ENCODE peak calls at places on chromosomes 11 and 22, in four cellular contexts. I is AG04449, W is thoracic aorta, A is GM06990. N is an unnamed sample.

GRCh38 chr11:36239636-36240035 is 49.6 kb downstream of the COMMD9 start:
- DNase-seq in I (no peak), W (no peak), A (no peak), N (no peak)

GRCh38 chr11:19853016-19853415 is 140.4 kb downstream of the NAV2 start:
- DNase-seq in I (no peak), W (no peak), A (no peak), N (no peak)

GRCh38 chr11:115701284-115701875 is 197.2 kb upstream of the CADM1 start:
- DNase-seq in I (no peak), W (no peak), A (no peak), N (no peak)

GRCh38 chr11:134261626-134262488 is 8.5 kb downstream of the ACAD8 start:
- DNase-seq in I (no peak), W (no peak), A (no peak), N (no peak)

GRCh38 chr11:130653838-130654601 is 205.6 kb downstream of the ADAMTS15 start:
- DNase-seq in I (no peak), W (peak; percentile 69), A (no peak), N (no peak)

GRCh38 chr11:19598456-19598855 is 114.2 kb upstream of the NAV2 start:
- DNase-seq in I (no peak), W (no peak), A (no peak), N (no peak)

GRCh38 chr11:74388678-74389327 is 9.4 kb downstream of the PGM2L1 start:
- DNase-seq in I (no peak), W (peak; percentile 19), A (peak; percentile 7), N (no peak)

GRCh38 chr11:122673706-122674105 is 18.2 kb downstream of the UBASH3B start:
- DNase-seq in I (no peak), W (no peak), A (no peak), N (no peak)

GRCh38 chr11:110468095-110468494 is 38.3 kb downstream of the FDX1 start:
- DNase-seq in I (no peak), W (no peak), A (no peak), N (no peak)

GRCh38 chr11:20458905-20459632 is 71.6 kb downstream of the PRMT3 start:
- DNase-seq in I (no peak), W (no peak), A (no peak), N (no peak)

GRCh38 chr11:91326751-91327150 is 897.9 kb upstream of the FAT3 start:
- DNase-seq in I (no peak), W (no peak), A (no peak), N (no peak)

GRCh38 chr11:71988050-71988449 is 10.7 kb upstream of the IL18BP start:
- DNase-seq in I (peak; percentile 44), W (no peak), A (no peak), N (peak; percentile 81)

GRCh38 chr22:25827415-25827814 is 85.4 kb downstream of the MYO18B start:
- DNase-seq in I (no peak), W (no peak), A (no peak), N (no peak)

GRCh38 chr11:32290783-32291182 is 144.6 kb downstream of the WT1 start:
- DNase-seq in I (no peak), W (no peak), A (no peak), N (no peak)

GRCh38 chr11:11173316-11174025 is 179.6 kb downstream of the CSNK2A3 start:
- DNase-seq in I (no peak), W (no peak), A (no peak), N (no peak)

GRCh38 chr11:3060436-3061025 is 3.3 kb upstream of the CARS1 start:
- DNase-seq in I (no peak), W (no peak), A (no peak), N (no peak)

GRCh38 chr11:2651826-2652237 is 48.0 kb downstream of the KCNQ1OT1 start:
- DNase-seq in I (no peak), W (no peak), A (no peak), N (no peak)

GRCh38 chr11:61489833-61490585 is 18.5 kb upstream of the LRRC10B start:
- DNase-seq in I (no peak), W (no peak), A (no peak), N (no peak)

GRCh38 chr11:63616953-63617352 is 2.7 kb upstream of the PLAAT3 start:
- DNase-seq in I (no peak), W (no peak), A (no peak), N (no peak)

GRCh38 chr22:27873476-27873875 is 45.6 kb downstream of the PITPNB start:
- DNase-seq in I (no peak), W (no peak), A (no peak), N (no peak)

GRCh38 chr11:65430406-65431217 is 8.0 kb downstream of the NEAT1 start:
- DNase-seq in I (no peak), W (no peak), A (no peak), N (no peak)

GRCh38 chr11:23041104-23041503 is 180.8 kb upstream of the CCDC179 start:
- DNase-seq in I (no peak), W (no peak), A (no peak), N (no peak)

GRCh38 chr11:101863361-101863760 is 51.4 kb upstream of the CEP126 start:
- DNase-seq in I (peak; percentile 47), W (no peak), A (no peak), N (peak; percentile 73)

GRCh38 chr22:30611197-30611596 is 4.2 kb downstream of the TCN2 start:
- DNase-seq in I (no peak), W (no peak), A (no peak), N (no peak)

GRCh38 chr11:131609317-131609716 is 238.9 kb downstream of the NTM start:
- DNase-seq in I (peak; percentile 69), W (no peak), A (no peak), N (peak; percentile 4)

GRCh38 chr11:17921620-17922473 is 91.0 kb downstream of the SERGEF start:
- DNase-seq in I (no peak), W (no peak), A (no peak), N (no peak)

GRCh38 chr11:123681007-123681406 is 26.6 kb upstream of the SCN3B start:
- DNase-seq in I (no peak), W (no peak), A (peak; percentile 6), N (no peak)

GRCh38 chr11:128886401-128887119 is 4.6 kb upstream of the KCNJ5 start:
- DNase-seq in I (no peak), W (no peak), A (no peak), N (no peak)

GRCh38 chr11:86688398-86689179 is 16.2 kb upstream of the ME3 start:
- DNase-seq in I (peak; percentile 84), W (no peak), A (no peak), N (peak; percentile 69)

GRCh38 chr11:127471662-127472061 is 471.1 kb upstream of the KIRREL3 start:
- DNase-seq in I (no peak), W (no peak), A (no peak), N (no peak)
- TF ChIP-seq CTCF in I (no peak), W (no peak), A (peak; percentile 35), N (no peak)

DNA sequence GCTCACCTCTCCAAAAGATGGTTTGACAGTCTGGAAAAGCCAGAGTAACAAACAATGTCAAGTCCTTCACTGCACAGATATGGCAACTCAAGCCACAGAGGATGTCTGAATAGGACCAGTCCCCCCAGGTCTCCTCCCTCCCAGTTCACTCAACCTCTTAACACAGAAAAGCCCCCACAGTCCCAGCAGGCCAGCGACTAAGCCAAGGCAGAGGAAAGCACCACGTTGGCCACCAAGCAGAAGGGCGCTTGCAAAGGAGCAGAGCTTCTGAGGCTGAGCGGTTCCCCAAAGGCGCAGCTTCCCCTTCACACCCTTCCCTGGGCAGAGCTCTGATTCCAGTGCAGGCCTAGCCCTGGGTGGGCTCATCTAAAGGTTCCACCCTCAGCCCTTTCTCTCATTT is 62.7 kb downstream of the PAK1 start:
- DNase-seq in I (no peak), W (peak; percentile 2), A (no peak), N (no peak)
- H3K4me3 ChIP-seq in I (peak overlapping the region; percentile 73), W (peak overlapping the region; percentile 83), A (peak overlapping the region; percentile 82), N (peak overlapping the region; percentile 73)

GRCh38 chr11:24779791-24780190 is 282.9 kb downstream of the LUZP2 start:
- DNase-seq in I (no peak), W (no peak), A (no peak), N (no peak)
- TF ChIP-seq CTCF in I (no peak), W (no peak), A (no peak), N (no peak)

GRCh38 chr22:39244496-39245129 is at the start of gene PDGFB:
- DNase-seq in I (no peak), W (no peak), A (no peak), N (no peak)
- H3K4me3 ChIP-seq in I (peak within 1 kb of the TSS; percentile 15), W (peak within 1 kb of the TSS; percentile 72), A (peak within 1 kb of the TSS; percentile 33), N (no peak within 1 kb of the TSS)

GRCh38 chr22:46679711-46680269 is 58.3 kb downstream of the CERK start:
- DNase-seq in I (no peak), W (no peak), A (no peak), N (no peak)

GRCh38 chr22:46678003-46678657 is 57.9 kb downstream of the GRAMD4 start:
- DNase-seq in I (no peak), W (no peak), A (no peak), N (no peak)

GRCh38 chr22:46682011-46682731 is 55.9 kb downstream of the CERK start:
- DNase-seq in I (no peak), W (no peak), A (no peak), N (no peak)

GRCh38 chr22:46678785-46679700 is 58.9 kb downstream of the GRAMD4 start:
- DNase-seq in I (no peak), W (no peak), A (no peak), N (no peak)

DNA sequence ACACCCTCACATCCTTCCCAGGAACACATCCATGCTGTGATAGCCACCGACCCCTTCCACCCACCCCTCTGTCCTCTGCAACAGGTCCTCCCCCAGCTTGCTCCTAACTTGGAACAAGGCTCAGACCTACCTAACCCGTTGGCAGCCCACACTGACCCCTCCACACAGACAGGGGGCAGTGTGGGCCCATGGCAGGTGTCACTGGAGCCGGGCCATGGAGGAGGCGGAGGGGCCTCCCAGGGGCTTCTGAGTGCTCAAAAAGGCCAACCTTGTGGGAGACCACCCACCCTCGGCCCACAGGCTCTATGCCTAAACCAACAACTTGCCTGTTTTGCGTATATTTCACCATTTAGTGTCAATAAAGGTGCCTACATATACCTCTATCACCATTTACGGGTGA is 57.0 kb downstream of the CERK start:
- DNase-seq in I (no peak), W (no peak), A (no peak), N (no peak)
- TF ChIP-seq CTCF in I (no peak), W (no peak), A (peak; percentile 68), N (peak; percentile 32)

GRCh38 chr11:16612801-16613400 is 125.5 kb upstream of the C11orf58 start:
- DNase-seq in I (no peak), W (no peak), A (no peak), N (no peak)
- H3K4me3 ChIP-seq in I (peak overlapping the region; percentile 69), W (peak overlapping the region; percentile 71), A (no peak overlapping the region), N (peak overlapping the region; percentile 43)